ENCODE peak calls at places on chromosomes 12 and 14, in ten cellular contexts. J is body of pancreas, X is IMR-90, S is thyroid gland, B is HepG2, Y is ovary, M is GM12878, N is testis, W is upper lobe of left lung, U is heart left ventricle. Z is an unnamed sample.

GRCh38 chr12:96503971-96504370 is 14.6 kb downstream of the CFAP54 start:
- DNase-seq in J (no peak), X (peak; percentile 64), S (no peak), B (no peak), Y (no peak), M (no peak), N (no peak), W (no peak), U (no peak), Z (no peak)

GRCh38 chr12:25301798-25302197 is 51.1 kb upstream of the KRAS start:
- DNase-seq in J (no peak), X (peak; percentile 75), S (no peak), B (no peak), Y (no peak), M (no peak), N (no peak), W (no peak), U (no peak), Z (no peak)

GRCh38 chr12:108635201-108635996 is 1.7 kb upstream of the SELPLG start:
- DNase-seq in J (no peak), X (peak; percentile 41), S (no peak), B (no peak), Y (no peak), M (peak; percentile 99), N (no peak), W (no peak), U (peak; percentile 19), Z (no peak)

GRCh38 chr14:77872971-77873370 is 73.1 kb downstream of the ADCK1 start:
- DNase-seq in J (peak; percentile 57), X (no peak), S (peak; percentile 33), B (no peak), Y (no peak), M (no peak), N (no peak), W (no peak), U (no peak), Z (no peak)

GRCh38 chr12:128570191-128571065 is 253.3 kb downstream of the SLC15A4 start:
- DNase-seq in J (no peak), X (no peak), S (no peak), B (no peak), Y (no peak), M (peak; percentile 51), N (no peak), W (no peak), U (no peak), Z (no peak)

GRCh38 chr12:2688381-2688881 is 106.3 kb upstream of the FKBP4 start:
- DNase-seq in J (no peak), X (no peak), S (no peak), B (no peak), Y (no peak), M (no peak), N (no peak), W (peak; percentile 78), U (no peak), Z (no peak)

GRCh38 chr12:65705380-65705876 is 118.9 kb upstream of the HMGA2 start:
- DNase-seq in J (no peak), X (no peak), S (no peak), B (no peak), Y (no peak), M (no peak), N (no peak), W (no peak), U (no peak), Z (no peak)

GRCh38 chr14:32650665-32651064 is 288.0 kb upstream of the NPAS3 start:
- DNase-seq in J (no peak), X (no peak), S (no peak), B (no peak), Y (no peak), M (no peak), N (no peak), W (no peak), U (no peak), Z (no peak)

GRCh38 chr12:109157986-109158385 is 41.6 kb downstream of the ACACB start:
- DNase-seq in J (no peak), X (no peak), S (no peak), B (no peak), Y (no peak), M (no peak), N (no peak), W (no peak), U (no peak), Z (peak; percentile 39)

GRCh38 chr14:61504841-61505340 is 183.5 kb downstream of the PRKCH start:
- DNase-seq in J (no peak), X (no peak), S (no peak), B (no peak), Y (no peak), M (no peak), N (no peak), W (no peak), U (no peak), Z (no peak)

GRCh38 chr14:106107703-106108102 is 581.3 kb downstream of the TMEM121 start:
- DNase-seq in J (no peak), X (no peak), S (no peak), B (no peak), Y (no peak), M (no peak), N (no peak), W (no peak), U (no peak), Z (no peak)
- H3K27ac ChIP-seq in J (no peak overlapping the region), X (no peak overlapping the region), S (no peak overlapping the region), B (no peak overlapping the region), Y (no peak overlapping the region), M (no peak overlapping the region), N (no peak overlapping the region), W (no peak overlapping the region), U (no peak overlapping the region), Z (no peak overlapping the region)

GRCh38 chr12:57238854-57239554 is 9.5 kb downstream of the SHMT2 start:
- DNase-seq in J (peak; percentile 85), X (peak; percentile 82), S (peak; percentile 76), B (peak; percentile 68), Y (peak; percentile 86), M (no peak), N (peak; percentile 90), W (peak; percentile 98), U (peak; percentile 90), Z (peak; percentile 88)
- H3K27me3 ChIP-seq in J (peaks cover 22% of the 10 kb centered on the region), X (peaks cover 6% of the 10 kb centered on the region), S (peaks cover 32% of the 10 kb centered on the region), B (peaks cover 18% of the 10 kb centered on the region), Y (peaks cover 2% of the 10 kb centered on the region), M (peaks cover 5% of the 10 kb centered on the region), N (no peaks in the 10 kb centered on the region), W (peaks cover 60% of the 10 kb centered on the region), U (peaks cover 29% of the 10 kb centered on the region), Z (no peaks in the 10 kb centered on the region)

DNA sequence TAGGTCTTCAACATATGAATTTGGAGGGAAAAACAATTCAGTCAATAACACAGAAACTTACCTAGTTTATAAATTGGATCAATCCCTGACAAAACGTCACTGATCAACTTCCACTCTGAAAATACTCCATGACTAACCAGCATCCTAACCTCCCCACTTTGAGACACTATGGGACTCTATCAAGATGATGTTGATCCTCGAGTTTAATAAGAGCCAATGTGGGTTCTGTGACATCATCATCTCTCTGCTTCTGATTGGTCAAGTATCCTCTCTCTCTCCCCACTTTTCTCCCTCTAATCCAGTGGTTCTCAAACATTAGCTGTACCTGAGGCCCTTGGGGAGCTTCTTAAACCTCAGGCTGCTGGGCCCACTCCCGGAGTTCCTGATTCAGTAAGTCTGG is at the start of gene SMCO2:
- DNase-seq in J (no peak), X (no peak), S (no peak), B (no peak), Y (no peak), M (no peak), N (no peak), W (no peak), U (no peak), Z (no peak)
- TF ChIP-seq POLR2A in J (no peak), X (no peak), S (no peak), B (no peak), Y (no peak), M (no peak), N (no peak), W (no peak), U (no peak), Z (no peak)

DNA sequence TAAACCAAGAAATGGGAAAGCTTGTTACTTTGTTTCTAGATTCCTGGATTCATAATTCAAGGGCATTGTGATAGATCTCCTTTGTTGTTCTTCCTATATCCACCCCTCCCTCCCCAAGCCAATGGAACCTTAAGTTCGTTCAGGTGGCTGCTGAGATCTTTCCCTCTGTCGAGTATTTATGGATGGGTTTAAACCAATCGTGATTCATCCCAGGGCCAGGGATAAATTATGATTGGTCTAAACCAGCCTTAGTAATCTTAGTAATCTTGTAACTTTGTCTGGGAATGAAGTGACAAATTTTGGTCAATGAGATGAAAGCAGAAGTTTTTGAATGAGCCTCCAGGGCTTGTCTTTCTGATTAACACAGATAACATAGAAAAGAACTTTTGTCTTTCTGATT is 56.1 kb upstream of the PCED1B start:
- DNase-seq in J (no peak), X (no peak), S (no peak), B (no peak), Y (no peak), M (no peak), N (no peak), W (no peak), U (no peak), Z (no peak)
- H3K27ac ChIP-seq in J (no peak overlapping the region), X (no peak overlapping the region), S (no peak overlapping the region), B (no peak overlapping the region), Y (no peak overlapping the region), M (no peak overlapping the region), N (peak overlapping the region; percentile 23), W (no peak overlapping the region), U (no peak overlapping the region), Z (no peak overlapping the region)